ENCODE peak calls at places on chromosomes 12 and 14, in four cellular contexts. E is fibroblast of gingiva, V is NCI-H1930, Y is activated T-cell treated with anti-CD3 and anti-CD28 coated beads for 4 hours. Z is an unnamed sample.

GRCh38 chr14:37592288-37593274 is 2.5 kb downstream of the FOXA1 start:
- DNase-seq in E (no peak), V (no peak), Y (no peak), Z (no peak)

GRCh38 chr14:20662968-20663731 is 21.2 kb upstream of the RNASE4 start:
- DNase-seq in E (peak), V (peak), Y (peak), Z (no peak)

GRCh38 chr12:73935817-73936216 is 601.8 kb upstream of the ATXN7L3B start:
- DNase-seq in E (no peak), V (no peak), Y (no peak), Z (peak)

GRCh38 chr14:26255213-26255612 is 342.6 kb downstream of the NOVA1 start:
- DNase-seq in E (no peak), V (no peak), Y (no peak), Z (no peak)

GRCh38 chr12:46661161-46661845 is 164.5 kb downstream of the SLC38A4 start:
- DNase-seq in E (peak), V (peak), Y (no peak), Z (no peak)

GRCh38 chr14:95496111-95496681 is 20.3 kb downstream of the SYNE3 start:
- DNase-seq in E (no peak), V (no peak), Y (no peak), Z (no peak)

GRCh38 chr12:24223926-24224325 is 274.5 kb upstream of the SOX5 start:
- DNase-seq in E (no peak), V (no peak), Y (no peak), Z (no peak)

GRCh38 chr12:49825360-49825970 is 2.7 kb downstream of the NCKAP5L start:
- DNase-seq in E (peak), V (no peak), Y (no peak), Z (no peak)

GRCh38 chr14:67166450-67166853 is 22.8 kb upstream of the GARIN2 start:
- DNase-seq in E (peak), V (no peak), Y (peak), Z (no peak)

GRCh38 chr14:105853089-105853906 is 326.9 kb downstream of the TMEM121 start:
- DNase-seq in E (no peak), V (no peak), Y (no peak), Z (no peak)

GRCh38 chr14:55340482-55340881 is 69.3 kb downstream of the FBXO34 start:
- DNase-seq in E (no peak), V (no peak), Y (no peak), Z (no peak)

GRCh38 chr12:99054601-99055128 is 409.6 kb downstream of the APAF1 start:
- DNase-seq in E (no peak), V (no peak), Y (no peak), Z (no peak)

GRCh38 chr14:99735189-99736135 is 51.4 kb downstream of the CYP46A1 start:
- DNase-seq in E (no peak), V (no peak), Y (no peak), Z (no peak)

GRCh38 chr14:69458350-69458749 is 26.2 kb upstream of the PLEKHD1 start:
- DNase-seq in E (no peak), V (no peak), Y (no peak), Z (no peak)

GRCh38 chr12:182381-182883 is 31.5 kb downstream of the SLC6A12 start:
- DNase-seq in E (no peak), V (no peak), Y (no peak), Z (no peak)

GRCh38 chr12:103901518-103902173 is 28.6 kb upstream of the HSP90B1 start:
- DNase-seq in E (no peak), V (no peak), Y (no peak), Z (no peak)